ENCODE peak calls at places on chromosomes 7 and 10, in nine cellular contexts. D is activated CD8-positive, alpha-beta memory T cell treated with anti-CD3 and anti-CD28 coated beads for 48 hours; F is activated CD4-positive, CD25-positive, alpha-beta regulatory T cell; I is globus pallidus; P is hippocampal formation; B is stomach; K is NCI-H69; Y is C1 segment of cervical spinal cord; H is osteocyte. X is an unnamed sample.
A peak's percentile ranks its signal among the peaks of the same experiment; 100 is the strongest.

GRCh38 chr10:4721994-4722753 is 103.8 kb upstream of the AKR1E2 start:
- DNase-seq in D (no peak), F (no peak), I (no peak), P (no peak), B (no peak), K (no peak), Y (no peak), H (no peak), X (peak; percentile 17)

GRCh38 chr7:41698726-41699125 is 4.2 kb downstream of the INHBA start:
- DNase-seq in D (no peak), F (no peak), I (no peak), P (no peak), B (no peak), K (peak; percentile 29), Y (no peak), H (no peak), X (no peak)

GRCh38 chr7:128152721-128153120 is 88.4 kb upstream of the LEP start:
- DNase-seq in D (no peak), F (no peak), I (no peak), P (no peak), B (no peak), K (no peak), Y (no peak), H (peak; percentile 53), X (no peak)

GRCh38 chr10:26199841-26200240 is 16.7 kb upstream of the GAD2 start:
- DNase-seq in D (no peak), F (no peak), I (no peak), P (no peak), B (no peak), K (peak; percentile 65), Y (no peak), H (no peak), X (no peak)

GRCh38 chr7:104106106-104106505 is 101.7 kb downstream of the ORC5 start:
- DNase-seq in D (no peak), F (no peak), I (no peak), P (no peak), B (no peak), K (peak; percentile 60), Y (no peak), H (no peak), X (peak; percentile 4)

GRCh38 chr7:117113871-117114270 is 160.6 kb downstream of the ST7 start:
- DNase-seq in D (no peak), F (no peak), I (no peak), P (no peak), B (no peak), K (peak; percentile 76), Y (no peak), H (no peak), X (no peak)

GRCh38 chr7:44694766-44695165 is 53.9 kb upstream of the ZMIZ2 start:
- DNase-seq in D (no peak), F (no peak), I (no peak), P (no peak), B (no peak), K (no peak), Y (no peak), H (no peak), X (no peak)

GRCh38 chr7:151632750-151633515 is 113.2 kb upstream of the RHEB start:
- DNase-seq in D (peak; percentile 19), F (peak; percentile 11), I (peak; percentile 46), P (peak; percentile 17), B (peak; percentile 61), K (peak; percentile 45), Y (peak; percentile 15), H (no peak), X (no peak)

GRCh38 chr10:6102128-6102527 is 13.3 kb downstream of the RBM17 start:
- DNase-seq in D (no peak), F (no peak), I (no peak), P (no peak), B (no peak), K (no peak), Y (no peak), H (no peak), X (no peak)

GRCh38 chr10:8054498-8055407 is at the start of gene GATA3:
- DNase-seq in D (peak; percentile 63), F (peak; percentile 68), I (no peak), P (no peak), B (peak; percentile 64), K (no peak), Y (no peak), H (no peak), X (no peak)